ENCODE peak calls at places on chromosomes 1 and 21, in five cellular contexts. J is stimulated activated CD8-positive, alpha-beta memory T cell treated with anti-CD3 and anti-CD28 coated beads, Interleukin-2, amount 100 ng/mL, for 1 hour; S is breast epithelium; M is kidney tubule cell; T is epithelial cell of proximal tubule. N is an unnamed sample.

GRCh38 chr1:22323141-22323845 is 128.4 kb upstream of the ZBTB40 start:
- DNase-seq in J (no peak), T (no peak), S (peak), M (no peak), N (no peak)

GRCh38 chr21:41953831-41954653 is at the start of gene C2CD2:
- DNase-seq in M (peak), J (no peak), T (no peak), S (no peak), N (no peak)

GRCh38 chr1:243991650-243992049 is 59.4 kb upstream of the ZBTB18 start:
- DNase-seq in M (no peak), S (no peak), J (no peak), T (no peak), N (no peak)

GRCh38 chr1:218694635-218695034 is 349.5 kb downstream of the TGFB2 start:
- DNase-seq in S (no peak), J (no peak), T (no peak), M (no peak), N (no peak)

GRCh38 chr1:170790175-170790574 is 126.2 kb downstream of the PRRX1 start:
- DNase-seq in T (no peak), S (no peak), M (no peak), J (no peak), N (no peak)

GRCh38 chr1:62276791-62277190 is 42.4 kb downstream of the KANK4 start:
- DNase-seq in M (no peak), J (no peak), T (no peak), S (no peak), N (no peak)

GRCh38 chr21:38903578-38904193 is 98.0 kb downstream of the ETS2 start:
- DNase-seq in J (no peak), S (no peak), M (peak), T (no peak), N (no peak)

GRCh38 chr1:48524892-48525467 is 53.0 kb upstream of the SPATA6 start:
- DNase-seq in M (no peak), T (no peak), J (no peak), S (no peak), N (no peak)

GRCh38 chr1:230083746-230084407 is 16.8 kb downstream of the GALNT2 start:
- DNase-seq in T (no peak), M (no peak), J (no peak), S (no peak), N (no peak)

GRCh38 chr1:218459878-218460277 is 114.7 kb downstream of the TGFB2 start:
- DNase-seq in M (peak), S (no peak), T (no peak), J (no peak), N (no peak)

GRCh38 chr21:36478207-36478701 is 1.7 kb downstream of the CLDN14 start:
- DNase-seq in T (peak), S (no peak), M (peak), J (no peak), N (no peak)

GRCh38 chr1:29395724-29396437 is 159.6 kb downstream of the PTPRU start:
- DNase-seq in T (no peak), M (no peak), S (no peak), J (no peak), N (no peak)

GRCh38 chr1:160133990-160134770 is 17.2 kb upstream of the ATP1A4 start:
- DNase-seq in T (no peak), S (no peak), M (no peak), J (no peak), N (no peak)

GRCh38 chr21:33801424-33802405 is 113.9 kb downstream of the ATP5PO start:
- DNase-seq in T (no peak), J (no peak), M (peak), S (peak), N (peak)

N was measured in Jurkat, Clone E6-1.